ENCODE peak calls at places on chromosomes 13 and 19, in four cellular contexts. D is cardiac muscle cell, E is right atrium auricular region, T is A549. V is an unnamed sample.

GRCh38 chr19:33373701-33374405 is at the start of gene CEBPG:
- DNase-seq in D (peak; percentile 73), E (no peak), T (no peak), V (peak; percentile 66)

GRCh38 chr13:27574661-27575060 is 45.7 kb downstream of the LNX2 start:
- DNase-seq in D (no peak), E (no peak), T (no peak), V (no peak)

GRCh38 chr19:19937403-19937802 is 36.7 kb downstream of the ZNF93 start:
- DNase-seq in D (no peak), E (no peak), T (no peak), V (no peak)

GRCh38 chr13:110801044-110801443 is 87.5 kb downstream of the ING1 start:
- DNase-seq in D (no peak), E (no peak), T (no peak), V (no peak)

GRCh38 chr19:33604651-33605050 is 17.1 kb upstream of the CHST8 start:
- DNase-seq in D (no peak), E (no peak), T (no peak), V (no peak)

GRCh38 chr19:18496167-18496979 is 25.5 kb downstream of the ELL start:
- DNase-seq in D (peak; percentile 43), E (no peak), T (peak; percentile 28), V (no peak)

GRCh38 chr19:30086220-30086619 is 144.2 kb downstream of the URI1 start:
- DNase-seq in D (no peak), E (no peak), T (no peak), V (no peak)

GRCh38 chr13:45511310-45512147 is 46.8 kb downstream of the COG3 start:
- DNase-seq in D (peak; percentile 85), E (no peak), T (peak; percentile 64), V (peak; percentile 48)

GRCh38 chr19:47445527-47445926 is 26.2 kb downstream of the SLC8A2 start:
- DNase-seq in D (no peak), E (no peak), T (no peak), V (no peak)

GRCh38 chr13:42211704-42212103 is 60.2 kb upstream of the AKAP11 start:
- DNase-seq in D (no peak), E (no peak), T (peak; percentile 9), V (no peak)

GRCh38 chr19:18292810-18293641 is 11.6 kb upstream of the JUND start:
- DNase-seq in D (peak; percentile 90), E (peak; percentile 91), T (peak; percentile 92), V (peak; percentile 92)

GRCh38 chr13:62209539-62209938 is 793.9 kb upstream of the PCDH20 start:
- DNase-seq in D (no peak), E (no peak), T (no peak), V (no peak)

GRCh38 chr13:35512271-35512920 is 35.9 kb upstream of the MAB21L1 start:
- DNase-seq in D (peak; percentile 97), E (peak; percentile 63), T (no peak), V (no peak)

GRCh38 chr13:114078501-114079451 is 53.6 kb downstream of the RASA3 start:
- DNase-seq in D (peak; percentile 74), E (peak; percentile 68), T (no peak), V (no peak)

GRCh38 chr13:83941669-83942335 is 59.5 kb upstream of the SLITRK1 start:
- DNase-seq in D (no peak), E (no peak), T (peak; percentile 9), V (peak; percentile 26)

GRCh38 chr13:91045351-91046034 is 302.0 kb upstream of the MIR17HG start:
- DNase-seq in D (peak; percentile 14), E (no peak), T (peak; percentile 22), V (no peak)

GRCh38 chr13:28370448-28370847 is 124.5 kb downstream of the FLT1 start:
- DNase-seq in D (no peak), E (no peak), T (no peak), V (no peak)

DNA sequence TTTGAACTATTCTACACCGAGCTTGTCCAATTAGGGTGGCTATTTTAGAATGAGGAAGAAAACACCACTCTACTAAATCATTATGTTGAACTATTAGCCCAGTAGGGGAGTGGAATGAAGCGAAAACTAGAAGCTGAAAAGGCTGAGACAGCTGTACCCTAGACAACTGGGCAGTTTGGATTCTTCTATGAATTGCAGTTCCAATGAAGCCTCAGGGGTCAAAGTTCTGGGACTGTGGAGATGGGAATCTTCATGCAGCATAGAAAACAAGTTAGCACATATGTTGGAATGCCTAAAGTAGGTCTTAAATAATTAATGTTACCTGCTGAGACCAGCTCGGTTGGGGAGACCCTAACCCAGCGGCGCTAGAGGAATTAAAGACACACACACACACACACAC is 62.7 kb upstream of the ZNF726 start:
- DNase-seq in D (no peak), E (no peak), T (no peak), V (no peak)
- H3K4me1 ChIP-seq in D (no peaks in the 10 kb centered on the region), E (no peaks in the 10 kb centered on the region), T (no peaks in the 10 kb centered on the region), V (no peaks in the 10 kb centered on the region)

DNA sequence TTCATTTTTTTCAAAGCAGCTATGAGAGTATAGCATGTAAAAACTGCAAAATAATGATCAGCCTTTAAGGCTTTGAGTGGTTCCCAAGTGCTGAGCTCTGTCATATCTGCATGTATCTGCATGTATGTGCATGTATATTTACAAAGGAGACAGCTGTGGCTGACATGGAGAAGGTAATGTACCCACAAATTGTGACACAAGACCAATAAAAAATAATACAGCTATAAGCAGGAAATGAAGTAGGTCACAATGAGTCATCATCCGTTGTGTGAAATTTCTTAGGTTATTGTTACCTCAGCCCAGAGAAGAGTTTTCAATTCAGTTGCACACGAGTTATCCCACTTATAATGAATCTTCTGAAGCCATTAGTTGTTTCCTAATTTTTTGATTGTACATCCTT is 60.9 kb upstream of the MED4 start:
- DNase-seq in D (peak; percentile 69), E (no peak), T (peak; percentile 23), V (no peak)
- H3K4me3 ChIP-seq in D (no peak overlapping the region), E (no peak overlapping the region), T (no peak overlapping the region), V (no peak overlapping the region)

DNA sequence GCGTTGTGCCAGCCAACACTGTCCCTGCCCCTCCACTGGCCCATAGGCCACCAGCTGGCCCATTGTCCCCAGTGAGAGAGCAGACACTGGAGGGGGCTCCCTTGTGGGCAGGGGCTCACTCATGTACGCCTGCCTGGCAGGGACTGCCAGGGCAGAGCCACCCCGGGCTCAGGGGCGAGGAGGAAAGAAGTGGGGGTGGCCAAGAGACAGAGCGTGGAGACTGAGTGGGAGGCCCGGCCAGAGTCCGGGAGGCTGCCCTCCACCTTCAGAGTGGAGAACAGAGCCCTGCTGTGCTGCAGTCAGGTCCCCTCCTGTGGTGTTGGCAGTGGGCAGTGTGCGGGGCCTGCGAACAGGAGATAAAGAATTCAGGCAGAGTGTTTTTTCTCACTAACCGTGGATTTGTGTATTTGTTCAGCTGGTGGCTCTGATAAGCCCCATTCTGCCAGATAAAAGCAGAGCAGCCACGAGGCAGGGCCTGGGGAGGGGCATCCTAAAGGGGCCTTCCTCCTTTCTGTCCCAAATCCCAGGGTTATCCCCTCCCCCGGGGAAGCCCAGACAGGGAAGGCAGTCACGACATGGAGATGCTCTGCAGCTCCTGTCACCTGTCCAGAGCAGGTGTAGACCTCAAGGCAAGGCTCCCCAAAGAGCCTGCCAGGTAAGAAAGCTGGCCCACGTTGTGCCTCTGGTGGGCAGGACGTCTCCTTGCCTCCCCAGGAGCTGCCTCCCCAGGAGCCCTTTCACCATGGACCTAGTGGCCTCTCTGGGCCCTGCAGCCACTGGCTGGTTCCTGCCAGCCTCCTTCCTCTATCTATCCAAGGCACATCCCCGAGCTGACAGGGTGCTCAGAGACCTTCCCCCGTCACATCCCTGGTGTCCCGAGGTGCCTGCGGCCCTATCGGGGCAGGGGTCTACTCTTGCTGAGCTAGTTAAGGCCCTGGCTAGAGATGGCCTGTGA is 33.0 kb downstream of the LYL1 start:
- DNase-seq in D (peak; percentile 44), E (no peak), T (no peak), V (no peak)
- H3K4me1 ChIP-seq in D (no peaks in the 10 kb centered on the region), E (peaks cover 85% of the 10 kb centered on the region), T (no peaks in the 10 kb centered on the region), V (no peaks in the 10 kb centered on the region)

GRCh38 chr19:10433131-10433536 is 12.8 kb downstream of the PDE4A start:
- DNase-seq in D (no peak), E (no peak), T (no peak), V (no peak)
- H3K4me3 ChIP-seq in D (no peak overlapping the region), E (no peak overlapping the region), T (no peak overlapping the region), V (no peak overlapping the region)

GRCh38 chr19:41903161-41903953 is 20.4 kb downstream of the ARHGEF1 start:
- DNase-seq in D (no peak), E (no peak), T (no peak), V (no peak)
- H3K4me1 ChIP-seq in D (no peaks in the 10 kb centered on the region), E (no peaks in the 10 kb centered on the region), T (peaks cover 46% of the 10 kb centered on the region), V (no peaks in the 10 kb centered on the region)

DNA sequence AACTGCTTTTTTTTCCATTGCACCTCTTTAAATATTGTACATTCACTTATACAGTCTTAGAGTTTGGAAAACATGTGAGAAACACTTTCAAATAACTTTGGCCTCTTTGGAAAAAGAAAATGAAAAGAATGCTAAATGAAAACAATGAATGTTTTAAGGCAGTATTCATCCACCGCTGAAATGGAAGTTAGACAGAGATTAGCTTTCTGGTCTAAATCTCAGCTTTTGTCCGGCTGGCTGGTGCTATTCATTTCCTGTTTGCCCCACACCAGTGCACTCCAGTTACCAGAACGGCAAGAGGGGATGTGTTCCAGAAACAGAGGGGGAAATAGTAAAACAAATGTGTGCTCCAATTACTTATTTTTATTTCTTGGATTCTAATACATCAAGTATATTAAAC is 1201.3 kb downstream of the EFNB2 start:
- DNase-seq in D (peak; percentile 39), E (no peak), T (no peak), V (no peak)
- H3K4me3 ChIP-seq in D (no peak overlapping the region), E (no peak overlapping the region), T (no peak overlapping the region), V (no peak overlapping the region)

DNA sequence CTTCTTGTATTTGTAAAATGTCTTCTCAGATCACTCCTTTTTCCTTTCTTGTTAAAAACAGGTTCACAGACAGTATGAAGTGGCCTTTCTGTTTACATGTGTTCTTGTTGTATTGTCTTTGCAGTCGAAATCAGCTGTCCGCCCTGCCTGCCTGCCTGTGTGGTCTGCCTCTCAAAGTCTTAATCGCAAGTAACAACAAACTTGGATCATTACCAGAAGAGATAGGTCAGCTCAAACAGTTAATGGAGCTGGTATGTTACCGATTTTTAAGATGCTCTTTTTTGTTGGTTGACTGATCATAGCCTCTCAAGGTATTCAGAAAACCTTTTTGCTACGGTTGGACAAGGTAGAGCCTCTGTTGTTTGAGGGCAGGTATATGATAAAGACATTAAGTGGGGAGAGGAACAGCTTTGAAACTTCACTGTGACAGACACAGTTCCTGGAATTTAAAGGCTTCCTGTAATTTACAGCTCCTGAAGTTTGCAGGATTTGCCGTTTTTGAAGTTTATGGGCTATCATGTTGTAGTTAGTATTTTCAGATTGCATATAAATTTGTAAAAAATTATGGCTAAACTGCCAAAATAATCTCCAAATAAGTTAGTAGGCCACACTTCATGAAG is 116.0 kb downstream of the LRCH1 start:
- DNase-seq in D (no peak), E (no peak), T (no peak), V (no peak)
- H3K4me1 ChIP-seq in D (peaks cover 49% of the 10 kb centered on the region), E (peaks cover 56% of the 10 kb centered on the region), T (peaks cover 49% of the 10 kb centered on the region), V (peaks cover 5% of the 10 kb centered on the region)

GRCh38 chr19:7915250-7916136 is 863 bp downstream of the TGFBR3L start:
- DNase-seq in D (no peak), E (no peak), T (no peak), V (no peak)
- H3K4me3 ChIP-seq in D (peak overlapping the region; percentile 29), E (peak overlapping the region; percentile 47), T (no peak overlapping the region), V (no peak overlapping the region)

GRCh38 chr19:42249769-42250168 is 5.2 kb downstream of the ERF start:
- DNase-seq in D (no peak), E (no peak), T (no peak), V (no peak)
- H3K4me1 ChIP-seq in D (peaks cover 26% of the 10 kb centered on the region), E (peaks cover 84% of the 10 kb centered on the region), T (peaks cover 81% of the 10 kb centered on the region), V (peaks cover 17% of the 10 kb centered on the region)

V was measured in HAP-1.